ENCODE peak calls at places on chromosomes 3 and 15, in six cellular contexts. B is stomach; G is fibroblast of pulmonary artery; C is SW 1271; J is activated CD4-positive, alpha-beta T cell treated with anti-CD3 and anti-CD28 coated beads for 24 hours; X is T-cell. U is an unnamed sample.
A peak's percentile ranks its signal among the peaks of the same experiment; 100 is the strongest.

GRCh38 chr3:117409701-117410459 is 700.3 kb downstream of the TUSC7 start:
- DNase-seq in B (no peak), G (peak; percentile 1), C (no peak), J (no peak), X (no peak), U (no peak)

GRCh38 chr3:47010050-47010712 is 30.7 kb downstream of the NBEAL2 start:
- DNase-seq in B (peak; percentile 23), G (no peak), C (no peak), J (no peak), X (no peak), U (no peak)

GRCh38 chr3:134598813-134599563 is 51.8 kb downstream of the KY start:
- DNase-seq in B (no peak), G (no peak), C (no peak), J (no peak), X (no peak), U (no peak)

GRCh38 chr3:32954506-32954905 is 3.1 kb downstream of the CCR4 start:
- DNase-seq in B (no peak), G (no peak), C (no peak), J (no peak), X (no peak), U (no peak)

GRCh38 chr3:132006605-132007204 is 28.1 kb downstream of the CPNE4 start:
- DNase-seq in B (peak; percentile 39), G (peak; percentile 53), C (no peak), J (peak; percentile 4), X (no peak), U (no peak)

GRCh38 chr3:63841704-63842103 is 21.9 kb downstream of the THOC7 start:
- DNase-seq in B (no peak), G (no peak), C (no peak), J (no peak), X (no peak), U (no peak)

GRCh38 chr15:74307827-74308642 is 59.4 kb downstream of the CYP11A1 start:
- DNase-seq in B (peak; percentile 59), G (peak; percentile 76), C (peak; percentile 49), J (no peak), X (no peak), U (peak; percentile 17)

GRCh38 chr3:128698211-128699011 is 27.6 kb upstream of the RAB7A start:
- DNase-seq in B (peak; percentile 51), G (peak; percentile 18), C (no peak), J (peak; percentile 15), X (no peak), U (peak; percentile 17)

GRCh38 chr3:51295625-51296024 is 89.5 kb upstream of the MANF start:
- DNase-seq in B (no peak), G (no peak), C (no peak), J (no peak), X (no peak), U (no peak)

GRCh38 chr3:140580746-140581145 is 97.1 kb upstream of the TRIM42 start:
- DNase-seq in B (no peak), G (no peak), C (no peak), J (no peak), X (no peak), U (no peak)

GRCh38 chr3:110755345-110755744 is 316.3 kb upstream of the NECTIN3 start:
- DNase-seq in B (no peak), G (no peak), C (no peak), J (no peak), X (no peak), U (no peak)

GRCh38 chr3:144763878-144764454 is 792.3 kb downstream of the DIPK2A start:
- DNase-seq in B (no peak), G (no peak), C (no peak), J (no peak), X (no peak), U (no peak)

GRCh38 chr3:128505771-128506170 is 12.8 kb upstream of the GATA2 start:
- DNase-seq in B (no peak), G (peak; percentile 38), C (no peak), J (no peak), X (no peak), U (no peak)

GRCh38 chr3:179071161-179071568 is 444 bp downstream of the ZMAT3 start:
- DNase-seq in B (no peak), G (peak; percentile 43), C (no peak), J (peak; percentile 28), X (peak; percentile 54), U (peak; percentile 43)

GRCh38 chr3:124439586-124439985 is 290.7 kb upstream of the UMPS start:
- DNase-seq in B (no peak), G (no peak), C (no peak), J (no peak), X (no peak), U (no peak)

GRCh38 chr3:141336672-141337522 is 31.4 kb upstream of the ZBTB38 start:
- DNase-seq in B (no peak), G (peak; percentile 93), C (no peak), J (no peak), X (no peak), U (no peak)

GRCh38 chr3:178618197-178618596 is 82.0 kb downstream of the KCNMB2 start:
- DNase-seq in B (no peak), G (peak; percentile 9), C (no peak), J (no peak), X (no peak), U (no peak)

GRCh38 chr3:25618043-25618442 is 46.7 kb downstream of the TOP2B start:
- DNase-seq in B (no peak), G (no peak), C (no peak), J (no peak), X (no peak), U (no peak)

GRCh38 chr3:127855246-127855645 is 32.9 kb upstream of the MGLL start:
- DNase-seq in B (no peak), G (no peak), C (no peak), J (no peak), X (no peak), U (no peak)

GRCh38 chr15:50873935-50874353 is 34.5 kb upstream of the AP4E1 start:
- DNase-seq in B (no peak), G (no peak), C (no peak), J (no peak), X (no peak), U (no peak)

GRCh38 chr3:61186030-61186429 is 65.2 kb downstream of the FHIT start:
- DNase-seq in B (no peak), G (no peak), C (no peak), J (no peak), X (no peak), U (no peak)

GRCh38 chr3:12815719-12816118 is 19.2 kb downstream of the CAND2 start:
- DNase-seq in B (no peak), G (no peak), C (no peak), J (no peak), X (no peak), U (no peak)

GRCh38 chr3:193872265-193872753 is 263.6 kb upstream of the HES1 start:
- DNase-seq in B (peak; percentile 80), G (peak; percentile 74), C (peak; percentile 70), J (no peak), X (no peak), U (no peak)

GRCh38 chr15:64146885-64147681 is 4.4 kb upstream of the SNX22 start:
- DNase-seq in B (no peak), G (no peak), C (no peak), J (no peak), X (no peak), U (no peak)

GRCh38 chr3:141353652-141354495 is 14.4 kb upstream of the ZBTB38 start:
- DNase-seq in B (no peak), G (peak; percentile 66), C (no peak), J (no peak), X (no peak), U (no peak)

GRCh38 chr3:195809796-195810454 is 1.8 kb downstream of the MUC4 start:
- DNase-seq in B (no peak), G (no peak), C (no peak), J (no peak), X (no peak), U (no peak)

GRCh38 chr3:129162729-129163579 is 2.1 kb upstream of the ISY1 start:
- DNase-seq in B (no peak), G (no peak), C (no peak), J (no peak), X (no peak), U (no peak)

GRCh38 chr3:49378249-49378899 is 20.2 kb upstream of the GPX1 start:
- DNase-seq in B (no peak), G (peak; percentile 81), C (peak; percentile 9), J (no peak), X (no peak), U (no peak)

GRCh38 chr15:96416934-96417759 is 86.6 kb downstream of the NR2F2 start:
- DNase-seq in B (peak; percentile 60), G (peak; percentile 23), C (no peak), J (no peak), X (no peak), U (no peak)

GRCh38 chr3:105440113-105440512 is 73.4 kb downstream of the ALCAM start:
- DNase-seq in B (no peak), G (no peak), C (no peak), J (no peak), X (no peak), U (no peak)

GRCh38 chr3:136070334-136070733 is 104.8 kb downstream of the PPP2R3A start:
- DNase-seq in B (no peak), G (peak; percentile 69), C (peak; percentile 31), J (no peak), X (no peak), U (no peak)

GRCh38 chr3:154247806-154248480 is 76.3 kb downstream of the DHX36 start:
- DNase-seq in B (no peak), G (no peak), C (no peak), J (no peak), X (no peak), U (no peak)

GRCh38 chr15:31758126-31758525 is 272.2 kb upstream of the CHRNA7 start:
- DNase-seq in B (peak; percentile 30), G (peak; percentile 35), C (no peak), J (no peak), X (no peak), U (no peak)

GRCh38 chr3:184757010-184757651 is 45.3 kb upstream of the MAGEF1 start:
- DNase-seq in B (peak; percentile 58), G (peak; percentile 95), C (no peak), J (no peak), X (no peak), U (no peak)

GRCh38 chr15:70387086-70387485 is 289.4 kb upstream of the TLE3 start:
- DNase-seq in B (no peak), G (no peak), C (no peak), J (no peak), X (no peak), U (no peak)

GRCh38 chr3:129864519-129864918 is 29.0 kb downstream of the TMCC1 start:
- DNase-seq in B (no peak), G (no peak), C (no peak), J (no peak), X (no peak), U (no peak)

U was measured in stimulated activated CD4-positive, alpha-beta T cell treated with anti-CD3 and anti-CD28 coated beads, Interleukin-4, amount 100 ng/mL, for 48 hours.